ENCODE peak calls at places on chromosome 18, in four cellular contexts. J, D, P and L are unnamed samples.

GRCh38 chr18:35142270-35142605 is 98.6 kb upstream of the ZNF397 start:
- DNase-seq in J (no peak), D (no peak), P (no peak), L (no peak)

GRCh38 chr18:43092539-43092938 is 22.9 kb downstream of the RIT2 start:
- DNase-seq in J (no peak), D (no peak), P (no peak), L (no peak)

GRCh38 chr18:74571895-74572680 is 25.6 kb upstream of the ZNF407 start:
- DNase-seq in J (no peak), D (no peak), P (no peak), L (no peak)

GRCh38 chr18:47775961-47776360 is 154.5 kb downstream of the SMAD2 start:
- DNase-seq in J (no peak), D (peak), P (no peak), L (no peak)

GRCh38 chr18:46260016-46260878 is 156.1 kb downstream of the HAUS1 start:
- DNase-seq in J (no peak), D (no peak), P (no peak), L (no peak)

GRCh38 chr18:22200611-22201225 is 31.3 kb downstream of the GATA6 start:
- DNase-seq in J (no peak), D (no peak), P (no peak), L (no peak)

GRCh38 chr18:62790836-62791772 is 75.8 kb downstream of the PHLPP1 start:
- DNase-seq in J (no peak), D (no peak), P (no peak), L (no peak)

GRCh38 chr18:45617284-45617683 is 2.0 kb downstream of the SLC14A2 start:
- DNase-seq in J (no peak), D (peak), P (no peak), L (peak)

GRCh38 chr18:51721388-51721787 is 523.9 kb upstream of the MEX3C start:
- DNase-seq in J (no peak), D (no peak), P (no peak), L (no peak)

GRCh38 chr18:52183107-52183506 is 156.9 kb upstream of the DCC start:
- DNase-seq in J (no peak), D (no peak), P (no peak), L (no peak)

GRCh38 chr18:58599106-58599505 is 29.8 kb downstream of the ALPK2 start:
- DNase-seq in J (no peak), D (no peak), P (no peak), L (no peak)
- TF ChIP-seq YY1 in J (no peak), D (no peak), P (no peak), L (no peak)

GRCh38 chr18:50262977-50263376 is 3.3 kb downstream of the CFAP53 start:
- DNase-seq in J (no peak), D (no peak), P (no peak), L (no peak)

GRCh38 chr18:50268022-50268747 is 1.9 kb upstream of the CFAP53 start:
- DNase-seq in J (peak), D (no peak), P (peak), L (no peak)

DNA sequence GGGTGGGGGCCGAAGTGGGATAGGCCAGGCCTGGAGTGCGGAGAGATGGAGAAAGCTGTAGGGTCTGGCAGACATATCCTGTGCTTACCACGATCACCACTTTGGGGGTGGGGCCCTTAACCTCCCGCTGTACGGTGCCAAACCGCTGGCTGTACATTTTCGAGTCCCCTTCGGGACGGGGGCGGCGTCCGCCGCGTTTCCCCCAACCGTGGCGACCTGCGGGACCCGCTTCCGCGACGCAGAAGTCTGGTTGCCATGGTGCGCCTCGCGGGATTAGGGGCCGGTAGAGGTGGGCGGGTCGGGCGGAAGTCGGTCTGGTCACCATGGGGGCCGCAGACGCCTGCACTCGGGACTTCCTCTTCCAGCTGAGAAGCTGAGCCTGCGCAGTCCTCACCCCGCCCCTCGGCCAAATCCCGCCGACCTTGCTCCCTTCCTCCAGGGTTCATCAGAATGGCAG is at the start of gene CFAP53:
- DNase-seq in J (peak), D (no peak), P (peak), L (no peak)
- TF ChIP-seq EZH2 in J (no peak), D (no peak), P (no peak), L (no peak)

GRCh38 chr18:26763745-26764144 is 101.8 kb downstream of the AQP4 start:
- DNase-seq in J (no peak), D (no peak), P (no peak), L (no peak)
- TF ChIP-seq EGR1 in J (no peak), D (no peak), P (no peak), L (no peak)

GRCh38 chr18:31983976-31984375 is 34.6 kb upstream of the RNF125 start:
- DNase-seq in J (no peak), D (no peak), P (no peak), L (no peak)

GRCh38 chr18:31980863-31981262 is 37.8 kb upstream of the RNF125 start:
- DNase-seq in J (no peak), D (no peak), P (no peak), L (no peak)

GRCh38 chr18:31978616-31979015 is 35.7 kb upstream of the TRAPPC8 start:
- DNase-seq in J (no peak), D (no peak), P (no peak), L (no peak)

GRCh38 chr18:31979714-31980113 is 36.8 kb upstream of the TRAPPC8 start:
- DNase-seq in J (no peak), D (no peak), P (no peak), L (no peak)

GRCh38 chr18:31983020-31983419 is 35.6 kb upstream of the RNF125 start:
- DNase-seq in J (no peak), D (no peak), P (no peak), L (no peak)
- TF ChIP-seq YY1 in J (no peak), D (no peak), P (no peak), L (no peak)

GRCh38 chr18:13216732-13217465 is 1.7 kb upstream of the LDLRAD4 start:
- DNase-seq in J (peak), D (no peak), P (no peak), L (no peak)
- TF ChIP-seq EZH2 in J (peak), D (no peak), P (no peak), L (no peak)

DNA sequence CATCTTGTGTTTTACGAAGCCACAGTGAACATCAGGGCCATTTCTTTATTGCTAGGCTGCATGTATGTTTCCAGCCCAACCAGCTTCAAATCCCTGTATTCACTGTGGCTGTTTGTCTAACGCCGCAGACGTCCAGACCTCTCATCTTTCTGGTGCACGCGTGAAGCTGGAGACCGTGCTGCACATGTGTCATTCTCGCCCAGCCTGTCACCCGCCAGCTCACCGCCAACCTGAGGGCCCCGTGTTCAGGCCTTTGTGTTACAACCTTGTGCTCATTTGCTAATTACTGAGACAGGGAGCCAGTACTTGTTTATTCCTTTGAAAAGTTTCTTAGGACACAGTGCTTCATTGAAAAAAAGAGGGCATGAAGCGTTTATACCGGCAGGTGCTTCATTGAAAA is 21.4 kb downstream of the SALL3 start:
- DNase-seq in J (no peak), D (no peak), P (no peak), L (no peak)
- TF ChIP-seq EGR1 in J (no peak), D (no peak), P (no peak), L (no peak)

GRCh38 chr18:3704556-3705162 is 254.7 kb downstream of the TGIF1 start:
- DNase-seq in J (no peak), D (no peak), P (no peak), L (no peak)

GRCh38 chr18:3706279-3707097 is 256.5 kb downstream of the TGIF1 start:
- DNase-seq in J (no peak), D (peak), P (no peak), L (no peak)

GRCh38 chr18:3709166-3709565 is 259.2 kb downstream of the TGIF1 start:
- DNase-seq in J (no peak), D (no peak), P (no peak), L (no peak)

DNA sequence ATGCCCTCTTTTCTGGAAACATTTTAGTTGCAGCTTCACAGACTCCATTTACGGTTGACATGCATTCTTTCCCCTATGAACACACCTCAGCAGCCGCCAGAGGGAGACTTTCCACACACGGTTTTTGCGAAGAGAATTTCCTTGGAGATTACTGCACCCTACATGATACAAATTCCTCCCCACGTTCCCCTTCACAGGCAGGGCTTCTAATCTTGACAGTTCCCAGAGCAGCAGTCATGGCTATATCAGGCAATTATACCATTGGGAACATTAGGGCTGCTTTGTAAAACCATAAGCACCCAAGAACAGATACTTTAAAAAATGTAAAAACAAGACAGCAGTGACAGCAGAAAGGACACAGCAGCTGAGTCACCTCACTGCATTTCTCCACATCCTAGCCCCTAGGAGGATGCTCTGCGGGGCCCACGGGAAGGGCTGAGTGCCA is 253.8 kb downstream of the TGIF1 start:
- DNase-seq in J (peak), D (peak), P (no peak), L (peak)
- TF ChIP-seq YY1 in J (peak), D (no peak), P (peak), L (no peak)

GRCh38 chr18:54503495-54503894 is 87.5 kb upstream of the DYNAP start:
- DNase-seq in J (no peak), D (no peak), P (no peak), L (no peak)
- TF ChIP-seq EZH2 in J (no peak), D (no peak), P (no peak), L (no peak)